ENCODE peak calls at places on chromosomes 7 and 10, in four cellular contexts. K is neural progenitor cell, Y is hepatocyte, M is right lobe of liver. E is an unnamed sample. For H3K4me1, the result is how much of the 10 kb centered on the place peaks cover.

GRCh38 chr10:112583236-112583919 is 136.4 kb downstream of the VTI1A start:
- DNase-seq in K (peak), Y (no peak), M (no peak), E (no peak)

GRCh38 chr10:130997267-130998045 is 314.1 kb downstream of the TCERG1L start:
- DNase-seq in M (no peak), K (no peak), Y (no peak), E (no peak)

GRCh38 chr7:6640246-6640721 is 3.2 kb downstream of the ZNF316 start:
- DNase-seq in M (no peak), K (peak), Y (no peak), E (no peak)

GRCh38 chr10:20622522-20623270 is 274.4 kb downstream of the NEBL start:
- DNase-seq in Y (peak), K (no peak), M (no peak), E (no peak)

GRCh38 chr10:27223964-27224363 is 16.6 kb downstream of the ACBD5 start:
- DNase-seq in M (peak), K (peak), Y (peak), E (peak)

GRCh38 chr7:85095357-85095756 is 91.5 kb downstream of the SEMA3D start:
- DNase-seq in K (no peak), M (no peak), Y (no peak), E (no peak)

GRCh38 chr10:14325325-14325955 is 5.3 kb downstream of the FRMD4A start:
- DNase-seq in K (peak), Y (peak), M (peak), E (peak)

GRCh38 chr7:36080843-36081242 is 72.2 kb upstream of the EEPD1 start:
- DNase-seq in M (no peak), K (no peak), Y (no peak), E (no peak)

GRCh38 chr10:44118500-44118899 is 266.4 kb downstream of the CXCL12 start:
- DNase-seq in K (no peak), M (no peak), Y (no peak), E (no peak)

GRCh38 chr7:75905785-75906604 is 9.0 kb upstream of the POR start:
- DNase-seq in M (peak), Y (peak), K (peak), E (no peak)

GRCh38 chr10:108521827-108522503 is 1357.5 kb upstream of the SORCS1 start:
- DNase-seq in Y (no peak), K (no peak), M (no peak), E (no peak)

GRCh38 chr10:91357497-91357896 is 52.6 kb upstream of the HECTD2 start:
- DNase-seq in M (no peak), Y (no peak), K (no peak), E (no peak)

GRCh38 chr10:60508037-60508436 is 118.4 kb upstream of the ANK3 start:
- DNase-seq in M (no peak), Y (no peak), K (no peak), E (no peak)

DNA sequence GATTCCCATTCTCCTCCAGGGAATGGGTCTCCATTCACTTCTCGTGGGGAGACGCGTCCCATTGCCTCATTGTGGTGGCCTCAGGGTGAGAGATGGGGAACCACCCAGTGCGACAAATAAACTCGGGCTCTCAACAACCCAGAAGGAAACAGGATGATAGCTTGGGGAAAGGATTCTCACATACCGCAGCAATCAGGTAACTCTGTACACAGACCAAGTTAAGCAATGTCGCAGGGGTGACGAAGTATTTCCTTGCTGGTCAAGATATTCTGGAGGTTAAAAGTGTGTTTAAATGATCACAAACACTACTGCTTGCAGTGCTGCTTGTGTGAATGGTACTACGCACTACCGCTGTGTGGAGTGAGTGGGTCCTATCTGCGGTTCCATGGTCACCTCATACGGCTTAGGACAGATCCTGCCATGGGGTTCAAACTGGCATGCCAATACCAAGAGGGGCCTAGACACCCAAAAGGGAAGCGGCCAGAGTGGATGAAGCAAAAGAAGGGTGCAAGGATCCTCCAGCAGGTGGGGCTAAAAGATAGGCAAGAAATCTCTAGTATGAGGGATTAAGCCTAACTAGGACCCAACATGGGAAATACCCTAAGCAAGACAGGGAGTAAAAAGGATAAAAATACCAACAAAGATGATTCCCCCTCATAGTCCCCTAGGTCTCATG is 143.8 kb upstream of the TMEM106B start:
- DNase-seq in M (no peak), Y (peak), K (peak), E (peak)
- H3K27ac ChIP-seq in M (no peak), Y (peak), K (no peak), E (no peak)

GRCh38 chr7:50504646-50505546 is 54.7 kb upstream of the FIGNL1 start:
- DNase-seq in Y (no peak), M (no peak), K (no peak), E (no peak)

GRCh38 chr7:50502001-50502684 is 52.0 kb upstream of the FIGNL1 start:
- DNase-seq in M (no peak), Y (peak), K (no peak), E (no peak)

GRCh38 chr7:50499092-50499491 is 48.9 kb upstream of the FIGNL1 start:
- DNase-seq in M (no peak), K (no peak), Y (no peak), E (no peak)

GRCh38 chr7:50505553-50505952 is 55.4 kb upstream of the FIGNL1 start:
- DNase-seq in K (no peak), M (no peak), Y (no peak), E (no peak)

DNA sequence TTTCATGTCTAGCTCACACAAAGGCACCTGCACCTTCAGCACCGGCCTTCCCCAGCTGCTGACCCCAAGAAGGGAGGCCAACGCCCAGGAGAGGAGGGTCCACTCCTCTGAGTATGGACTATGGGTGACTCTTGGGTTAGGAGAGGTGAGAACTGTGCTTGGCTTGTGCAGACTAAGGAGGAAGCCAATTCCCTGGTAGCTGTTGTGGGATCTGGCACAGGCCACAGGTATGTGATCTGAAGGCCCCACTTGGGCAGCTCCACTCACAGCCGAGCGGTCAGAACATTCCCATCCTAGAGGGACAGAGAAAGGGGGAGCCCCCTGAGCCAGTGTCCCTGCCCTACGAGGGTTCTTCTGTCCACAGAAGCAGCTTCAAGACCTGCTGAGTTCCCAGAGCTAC is 52.8 kb upstream of the FIGNL1 start:
- DNase-seq in K (no peak), Y (no peak), M (no peak), E (no peak)
- H3K4me1 ChIP-seq in K (under half), Y (under half), M (under half), E (under half)

GRCh38 chr7:151431768-151432311 is 8.1 kb downstream of the CRYGN start:
- DNase-seq in K (no peak), Y (no peak), M (no peak), E (no peak)
- H3K4me3 ChIP-seq in K (no peak), Y (no peak), M (no peak), E (no peak)

GRCh38 chr10:99913831-99914235 is 95.9 kb downstream of the DNMBP start:
- DNase-seq in Y (peak), M (no peak), K (peak), E (no peak)
- H3K27ac ChIP-seq in Y (peak), M (no peak), K (peak), E (no peak)

GRCh38 chr10:80460399-80461207 is 6.5 kb downstream of the TSPAN14 start:
- DNase-seq in Y (peak), M (no peak), K (peak), E (no peak)
- H3K4me1 ChIP-seq in Y (half or more), M (half or more), K (half or more), E (half or more)

DNA sequence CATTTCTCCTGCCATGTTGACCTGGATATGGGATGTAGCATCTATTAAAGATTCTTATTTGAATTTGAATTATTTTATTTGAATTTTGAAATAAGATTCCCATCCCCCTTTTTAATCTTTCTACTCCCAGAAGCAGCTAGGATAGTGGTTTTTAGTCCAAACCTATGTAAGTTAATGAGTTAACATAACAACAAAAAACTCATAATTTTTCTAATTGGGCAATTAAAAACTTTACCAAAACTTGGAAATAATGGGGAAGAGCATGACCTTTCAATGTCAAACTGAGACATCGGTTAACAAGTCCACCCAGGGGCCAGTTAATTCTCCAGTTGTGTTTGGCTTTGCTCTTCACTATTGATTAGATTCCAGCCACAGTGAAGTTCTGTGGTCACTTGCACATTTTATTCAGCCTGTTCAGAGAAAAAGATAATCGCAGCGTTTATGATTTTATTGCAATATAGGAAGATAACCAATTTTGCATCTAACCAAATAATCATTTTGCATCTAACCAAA is 1.2 kb upstream of the FAM13C start:
- DNase-seq in M (no peak), K (no peak), Y (no peak), E (no peak)
- H3K4me3 ChIP-seq in M (no peak), K (peak), Y (no peak), E (no peak)

E was measured in CD8-positive, alpha-beta T cell.